ENCODE peak calls at places on chromosome 4, in nine cellular contexts. One of them, this sample, is unnamed.

GRCh38 chr4:166078956-166079355 is 205.9 kb downstream of the TLL1 start:
- DNase-seq in kidney epithelial cell: no peak
- DNase-seq in non-pigmented ciliary epithelial cell: no peak
- DNase-seq in NCI-H1092: no peak
- DNase-seq in fibroblast of the aortic adventitia: peak
- DNase-seq in activated naive CD4-positive, alpha-beta T cell treated with Interleukin-2 at 50 U/mL for 16 hours: no peak
- DNase-seq in EH: peak
- DNase-seq in M059J: peak
- DNase-seq in activated CD4-positive, alpha-beta T cell treated with anti-CD3 and anti-CD28 coated beads for 48 hours: no peak
- DNase-seq in this sample: no peak

GRCh38 chr4:88791274-88791673 is 93.6 kb upstream of the NAP1L5 start:
- DNase-seq in M059J: peak
- DNase-seq in activated naive CD4-positive, alpha-beta T cell treated with Interleukin-2 at 50 U/mL for 16 hours: no peak
- DNase-seq in fibroblast of the aortic adventitia: peak
- DNase-seq in NCI-H1092: no peak
- DNase-seq in kidney epithelial cell: peak
- DNase-seq in activated CD4-positive, alpha-beta T cell treated with anti-CD3 and anti-CD28 coated beads for 48 hours: no peak
- DNase-seq in non-pigmented ciliary epithelial cell: peak
- DNase-seq in EH: peak
- DNase-seq in this sample: no peak

GRCh38 chr4:64670647-64671046 is 261.4 kb upstream of the TECRL start:
- DNase-seq in kidney epithelial cell: no peak
- DNase-seq in NCI-H1092: peak
- DNase-seq in non-pigmented ciliary epithelial cell: no peak
- DNase-seq in fibroblast of the aortic adventitia: no peak
- DNase-seq in EH: no peak
- DNase-seq in activated naive CD4-positive, alpha-beta T cell treated with Interleukin-2 at 50 U/mL for 16 hours: no peak
- DNase-seq in M059J: peak
- DNase-seq in activated CD4-positive, alpha-beta T cell treated with anti-CD3 and anti-CD28 coated beads for 48 hours: no peak
- DNase-seq in this sample: no peak

GRCh38 chr4:55768291-55768690 is 51.3 kb upstream of the EXOC1L start:
- DNase-seq in M059J: peak
- DNase-seq in activated naive CD4-positive, alpha-beta T cell treated with Interleukin-2 at 50 U/mL for 16 hours: no peak
- DNase-seq in NCI-H1092: no peak
- DNase-seq in fibroblast of the aortic adventitia: peak
- DNase-seq in kidney epithelial cell: peak
- DNase-seq in non-pigmented ciliary epithelial cell: peak
- DNase-seq in EH: peak
- DNase-seq in activated CD4-positive, alpha-beta T cell treated with anti-CD3 and anti-CD28 coated beads for 48 hours: no peak
- DNase-seq in this sample: no peak

GRCh38 chr4:6351246-6352000 is 81.8 kb downstream of the WFS1 start:
- DNase-seq in activated CD4-positive, alpha-beta T cell treated with anti-CD3 and anti-CD28 coated beads for 48 hours: no peak
- DNase-seq in kidney epithelial cell: no peak
- DNase-seq in activated naive CD4-positive, alpha-beta T cell treated with Interleukin-2 at 50 U/mL for 16 hours: no peak
- DNase-seq in fibroblast of the aortic adventitia: no peak
- DNase-seq in non-pigmented ciliary epithelial cell: no peak
- DNase-seq in EH: no peak
- DNase-seq in M059J: no peak
- DNase-seq in NCI-H1092: no peak
- DNase-seq in this sample: no peak

GRCh38 chr4:10926025-10926424 is 241.5 kb upstream of the CLNK start:
- DNase-seq in non-pigmented ciliary epithelial cell: peak
- DNase-seq in EH: no peak
- DNase-seq in M059J: peak
- DNase-seq in kidney epithelial cell: peak
- DNase-seq in activated naive CD4-positive, alpha-beta T cell treated with Interleukin-2 at 50 U/mL for 16 hours: no peak
- DNase-seq in activated CD4-positive, alpha-beta T cell treated with anti-CD3 and anti-CD28 coated beads for 48 hours: no peak
- DNase-seq in fibroblast of the aortic adventitia: peak
- DNase-seq in NCI-H1092: no peak
- DNase-seq in this sample: no peak

GRCh38 chr4:6320663-6321062 is 51.0 kb downstream of the WFS1 start:
- DNase-seq in EH: no peak
- DNase-seq in kidney epithelial cell: no peak
- DNase-seq in M059J: no peak
- DNase-seq in NCI-H1092: no peak
- DNase-seq in fibroblast of the aortic adventitia: no peak
- DNase-seq in non-pigmented ciliary epithelial cell: no peak
- DNase-seq in activated naive CD4-positive, alpha-beta T cell treated with Interleukin-2 at 50 U/mL for 16 hours: no peak
- DNase-seq in activated CD4-positive, alpha-beta T cell treated with anti-CD3 and anti-CD28 coated beads for 48 hours: no peak
- DNase-seq in this sample: no peak

GRCh38 chr4:78357122-78357521 is 194.4 kb upstream of the ANXA3 start:
- DNase-seq in activated naive CD4-positive, alpha-beta T cell treated with Interleukin-2 at 50 U/mL for 16 hours: no peak
- DNase-seq in EH: no peak
- DNase-seq in NCI-H1092: no peak
- DNase-seq in non-pigmented ciliary epithelial cell: no peak
- DNase-seq in activated CD4-positive, alpha-beta T cell treated with anti-CD3 and anti-CD28 coated beads for 48 hours: no peak
- DNase-seq in M059J: no peak
- DNase-seq in kidney epithelial cell: no peak
- DNase-seq in fibroblast of the aortic adventitia: no peak
- DNase-seq in this sample: no peak

This sample was measured in activated T-helper 9 cell treated with anti-CD3 and anti-CD28 coated beads, Interleukin-2, amount 50 U/mL, for 16 hours.